ENCODE peak calls at places on chromosomes 7 and 10, in eight cellular contexts. One of them, this sample, is unnamed.
A peak's percentile ranks its signal among the peaks of the same experiment; 100 is the strongest.

GRCh38 chr7:138033241-138033640 is 31.4 kb upstream of the CREB3L2 start:
- DNase-seq in hepatocyte: no peak
- DNase-seq in IMR-90: no peak
- DNase-seq in endodermal cell: no peak
- DNase-seq in cardiac muscle cell: no peak
- DNase-seq in H9: no peak
- DNase-seq in osteocyte: no peak
- DNase-seq in fibroblast of the aortic adventitia: no peak
- DNase-seq in this sample: no peak

GRCh38 chr10:8213735-8214134 is 159.2 kb downstream of the GATA3 start:
- DNase-seq in hepatocyte: no peak
- DNase-seq in IMR-90: no peak
- DNase-seq in endodermal cell: no peak
- DNase-seq in cardiac muscle cell: no peak
- DNase-seq in H9: no peak
- DNase-seq in osteocyte: no peak
- DNase-seq in fibroblast of the aortic adventitia: no peak
- DNase-seq in this sample: no peak

GRCh38 chr7:105532709-105533460 is 884 bp downstream of the RINT1 start:
- DNase-seq in hepatocyte: no peak
- DNase-seq in IMR-90: no peak
- DNase-seq in endodermal cell: no peak
- DNase-seq in cardiac muscle cell: peak; percentile 2
- DNase-seq in H9: no peak
- DNase-seq in osteocyte: no peak
- DNase-seq in fibroblast of the aortic adventitia: no peak
- DNase-seq in this sample: no peak

GRCh38 chr7:101960985-101961708 is 143.7 kb downstream of the CUX1 start:
- DNase-seq in hepatocyte: no peak
- DNase-seq in IMR-90: no peak
- DNase-seq in endodermal cell: no peak
- DNase-seq in cardiac muscle cell: no peak
- DNase-seq in H9: no peak
- DNase-seq in osteocyte: no peak
- DNase-seq in fibroblast of the aortic adventitia: no peak
- DNase-seq in this sample: no peak

GRCh38 chr10:4234661-4235060 is 449.7 kb upstream of the KLF6 start:
- DNase-seq in hepatocyte: no peak
- DNase-seq in IMR-90: peak; percentile 21
- DNase-seq in endodermal cell: no peak
- DNase-seq in cardiac muscle cell: peak; percentile 68
- DNase-seq in H9: no peak
- DNase-seq in osteocyte: no peak
- DNase-seq in fibroblast of the aortic adventitia: no peak
- DNase-seq in this sample: peak; percentile 18

GRCh38 chr10:103663802-103664201 is 170.3 kb downstream of the NEURL1 start:
- DNase-seq in hepatocyte: no peak
- DNase-seq in IMR-90: no peak
- DNase-seq in endodermal cell: no peak
- DNase-seq in cardiac muscle cell: no peak
- DNase-seq in H9: no peak
- DNase-seq in osteocyte: peak; percentile 87
- DNase-seq in fibroblast of the aortic adventitia: no peak
- DNase-seq in this sample: no peak

GRCh38 chr10:3190817-3191216 is 18.2 kb upstream of the PITRM1 start:
- DNase-seq in hepatocyte: no peak
- DNase-seq in IMR-90: no peak
- DNase-seq in endodermal cell: peak; percentile 40
- DNase-seq in cardiac muscle cell: no peak
- DNase-seq in H9: no peak
- DNase-seq in osteocyte: no peak
- DNase-seq in fibroblast of the aortic adventitia: no peak
- DNase-seq in this sample: no peak

GRCh38 chr7:114273218-114273617 is 141.4 kb upstream of the FOXP2 start:
- DNase-seq in hepatocyte: no peak
- DNase-seq in IMR-90: no peak
- DNase-seq in endodermal cell: no peak
- DNase-seq in cardiac muscle cell: no peak
- DNase-seq in H9: no peak
- DNase-seq in osteocyte: no peak
- DNase-seq in fibroblast of the aortic adventitia: no peak
- DNase-seq in this sample: no peak

GRCh38 chr7:24912874-24913514 is 67.0 kb downstream of the OSBPL3 start:
- DNase-seq in hepatocyte: no peak
- DNase-seq in IMR-90: no peak
- DNase-seq in endodermal cell: no peak
- DNase-seq in cardiac muscle cell: no peak
- DNase-seq in H9: no peak
- DNase-seq in osteocyte: no peak
- DNase-seq in fibroblast of the aortic adventitia: no peak
- DNase-seq in this sample: no peak

GRCh38 chr7:24912424-24912823 is 67.6 kb downstream of the OSBPL3 start:
- DNase-seq in hepatocyte: no peak
- DNase-seq in IMR-90: no peak
- DNase-seq in endodermal cell: no peak
- DNase-seq in cardiac muscle cell: no peak
- DNase-seq in H9: no peak
- DNase-seq in osteocyte: no peak
- DNase-seq in fibroblast of the aortic adventitia: no peak
- DNase-seq in this sample: no peak

GRCh38 chr7:24908757-24909156 is 71.2 kb downstream of the OSBPL3 start:
- DNase-seq in hepatocyte: no peak
- DNase-seq in IMR-90: no peak
- DNase-seq in endodermal cell: no peak
- DNase-seq in cardiac muscle cell: no peak
- DNase-seq in H9: no peak
- DNase-seq in osteocyte: no peak
- DNase-seq in fibroblast of the aortic adventitia: no peak
- DNase-seq in this sample: no peak

GRCh38 chr7:24911213-24911603 is 68.8 kb downstream of the OSBPL3 start:
- DNase-seq in hepatocyte: no peak
- DNase-seq in IMR-90: no peak
- DNase-seq in endodermal cell: no peak
- DNase-seq in cardiac muscle cell: peak; percentile 53
- DNase-seq in H9: no peak
- DNase-seq in osteocyte: no peak
- DNase-seq in fibroblast of the aortic adventitia: peak; percentile 70
- DNase-seq in this sample: no peak

GRCh38 chr7:24910551-24911212 is 69.3 kb downstream of the OSBPL3 start:
- DNase-seq in hepatocyte: no peak
- DNase-seq in IMR-90: no peak
- DNase-seq in endodermal cell: peak; percentile 50
- DNase-seq in cardiac muscle cell: no peak
- DNase-seq in H9: no peak
- DNase-seq in osteocyte: no peak
- DNase-seq in fibroblast of the aortic adventitia: no peak
- DNase-seq in this sample: no peak
- TF ChIP-seq CTCF in hepatocyte: no peak
- TF ChIP-seq CTCF in IMR-90: no peak
- TF ChIP-seq CTCF in endodermal cell: no peak
- TF ChIP-seq CTCF in cardiac muscle cell: no peak
- TF ChIP-seq CTCF in H9: no peak
- TF ChIP-seq CTCF in osteocyte: no peak
- TF ChIP-seq CTCF in fibroblast of the aortic adventitia: no peak
- TF ChIP-seq CTCF in this sample: no peak

GRCh38 chr7:5705318-5705717 is 76.1 kb downstream of the RNF216 start:
- DNase-seq in hepatocyte: no peak
- DNase-seq in IMR-90: no peak
- DNase-seq in endodermal cell: no peak
- DNase-seq in cardiac muscle cell: no peak
- DNase-seq in H9: no peak
- DNase-seq in osteocyte: no peak
- DNase-seq in fibroblast of the aortic adventitia: no peak
- DNase-seq in this sample: no peak

GRCh38 chr7:5704534-5704922 is 76.9 kb downstream of the RNF216 start:
- DNase-seq in hepatocyte: peak; percentile 83
- DNase-seq in IMR-90: peak; percentile 84
- DNase-seq in endodermal cell: peak; percentile 92
- DNase-seq in cardiac muscle cell: peak; percentile 91
- DNase-seq in H9: peak; percentile 66
- DNase-seq in osteocyte: peak; percentile 88
- DNase-seq in fibroblast of the aortic adventitia: peak; percentile 91
- DNase-seq in this sample: peak; percentile 77

GRCh38 chr7:5703572-5704533 is 77.6 kb downstream of the RNF216 start:
- DNase-seq in hepatocyte: no peak
- DNase-seq in IMR-90: no peak
- DNase-seq in endodermal cell: no peak
- DNase-seq in cardiac muscle cell: no peak
- DNase-seq in H9: no peak
- DNase-seq in osteocyte: no peak
- DNase-seq in fibroblast of the aortic adventitia: no peak
- DNase-seq in this sample: no peak

GRCh38 chr7:5701085-5701914 is 80.2 kb downstream of the RNF216 start:
- DNase-seq in hepatocyte: no peak
- DNase-seq in IMR-90: peak; percentile 66
- DNase-seq in endodermal cell: no peak
- DNase-seq in cardiac muscle cell: no peak
- DNase-seq in H9: no peak
- DNase-seq in osteocyte: no peak
- DNase-seq in fibroblast of the aortic adventitia: no peak
- DNase-seq in this sample: no peak

DNA sequence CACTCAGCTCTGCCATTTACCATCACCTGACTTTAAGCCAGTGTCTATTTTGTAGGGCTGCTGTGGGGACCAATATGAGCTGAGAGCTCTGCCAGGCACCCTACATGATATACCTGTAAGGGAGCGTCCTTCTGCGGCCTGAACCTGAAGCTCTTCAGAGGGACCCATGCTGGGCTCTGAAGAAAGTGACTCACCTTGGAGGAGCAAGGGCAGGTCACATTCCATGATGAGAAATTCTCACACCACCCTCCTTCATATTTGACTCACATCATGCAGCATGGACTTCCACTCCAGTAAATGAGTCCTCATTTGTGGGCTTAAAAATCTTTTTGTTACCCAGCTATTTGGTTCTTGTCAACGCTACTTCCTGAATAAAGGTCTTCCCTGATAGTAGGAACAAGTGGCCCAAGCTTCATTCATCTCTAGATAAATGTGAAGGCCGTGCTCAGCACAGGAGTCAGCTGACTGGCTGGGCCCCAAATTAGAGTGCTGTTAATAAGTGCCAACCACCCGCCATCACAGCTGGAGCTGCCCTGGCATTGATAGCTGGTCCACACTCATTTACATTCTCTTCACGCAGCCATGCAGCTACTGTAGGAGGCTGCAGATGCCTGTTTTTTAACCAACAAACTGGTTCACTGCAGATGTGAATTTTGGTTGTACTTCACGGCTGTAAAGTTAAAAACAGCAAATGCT is 78.4 kb downstream of the RNF216 start:
- DNase-seq in hepatocyte: no peak
- DNase-seq in IMR-90: peak; percentile 60
- DNase-seq in endodermal cell: no peak
- DNase-seq in cardiac muscle cell: no peak
- DNase-seq in H9: no peak
- DNase-seq in osteocyte: no peak
- DNase-seq in fibroblast of the aortic adventitia: no peak
- DNase-seq in this sample: no peak
- TF ChIP-seq CTCF in hepatocyte: no peak
- TF ChIP-seq CTCF in IMR-90: no peak
- TF ChIP-seq CTCF in endodermal cell: no peak
- TF ChIP-seq CTCF in cardiac muscle cell: no peak
- TF ChIP-seq CTCF in H9: no peak
- TF ChIP-seq CTCF in osteocyte: no peak
- TF ChIP-seq CTCF in fibroblast of the aortic adventitia: no peak
- TF ChIP-seq CTCF in this sample: no peak

DNA sequence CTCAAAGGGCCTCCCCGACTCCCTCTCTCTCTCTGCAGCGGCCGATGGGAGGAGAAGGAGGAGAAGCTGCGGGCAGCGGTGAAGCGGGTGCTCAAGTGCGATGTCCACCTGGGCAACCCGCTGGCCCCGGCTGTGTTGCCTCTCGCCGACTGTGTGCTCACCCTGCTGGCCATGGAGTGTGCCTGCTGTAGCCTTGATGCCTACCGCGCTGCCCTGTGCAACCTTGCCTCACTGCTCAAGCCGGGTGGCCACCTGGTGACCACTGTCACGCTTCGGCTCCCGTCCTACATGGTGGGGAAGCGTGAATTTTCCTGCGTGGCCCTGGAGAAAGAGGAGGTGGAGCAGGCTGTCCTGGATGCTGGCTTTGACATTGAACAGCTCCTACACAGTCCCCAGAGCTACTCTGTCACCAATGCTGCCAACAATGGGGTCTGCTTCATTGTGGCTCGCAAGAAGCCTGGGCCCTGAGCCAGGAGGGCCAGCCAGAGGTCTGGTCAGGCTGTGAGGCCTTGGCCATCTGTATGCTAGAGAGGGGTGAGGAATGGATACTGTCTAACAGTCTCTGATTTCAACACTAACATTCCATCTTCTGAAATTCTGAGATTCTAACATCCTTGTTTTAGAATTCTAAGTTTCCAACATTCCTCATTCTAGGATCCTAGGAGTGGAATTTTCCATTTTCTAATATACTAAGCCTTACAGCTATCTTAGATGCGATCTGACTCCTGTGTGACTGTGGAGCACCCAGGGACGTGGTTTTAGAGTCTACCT is 3.6 kb downstream of the INMT start:
- DNase-seq in hepatocyte: no peak
- DNase-seq in IMR-90: peak; percentile 25
- DNase-seq in endodermal cell: peak; percentile 35
- DNase-seq in cardiac muscle cell: peak; percentile 85
- DNase-seq in H9: no peak
- DNase-seq in osteocyte: no peak
- DNase-seq in fibroblast of the aortic adventitia: peak; percentile 77
- DNase-seq in this sample: no peak
- TF ChIP-seq CTCF in hepatocyte: no peak
- TF ChIP-seq CTCF in IMR-90: no peak
- TF ChIP-seq CTCF in endodermal cell: peak; percentile 42
- TF ChIP-seq CTCF in cardiac muscle cell: peak; percentile 4
- TF ChIP-seq CTCF in H9: no peak
- TF ChIP-seq CTCF in osteocyte: no peak
- TF ChIP-seq CTCF in fibroblast of the aortic adventitia: no peak
- TF ChIP-seq CTCF in this sample: no peak

DNA sequence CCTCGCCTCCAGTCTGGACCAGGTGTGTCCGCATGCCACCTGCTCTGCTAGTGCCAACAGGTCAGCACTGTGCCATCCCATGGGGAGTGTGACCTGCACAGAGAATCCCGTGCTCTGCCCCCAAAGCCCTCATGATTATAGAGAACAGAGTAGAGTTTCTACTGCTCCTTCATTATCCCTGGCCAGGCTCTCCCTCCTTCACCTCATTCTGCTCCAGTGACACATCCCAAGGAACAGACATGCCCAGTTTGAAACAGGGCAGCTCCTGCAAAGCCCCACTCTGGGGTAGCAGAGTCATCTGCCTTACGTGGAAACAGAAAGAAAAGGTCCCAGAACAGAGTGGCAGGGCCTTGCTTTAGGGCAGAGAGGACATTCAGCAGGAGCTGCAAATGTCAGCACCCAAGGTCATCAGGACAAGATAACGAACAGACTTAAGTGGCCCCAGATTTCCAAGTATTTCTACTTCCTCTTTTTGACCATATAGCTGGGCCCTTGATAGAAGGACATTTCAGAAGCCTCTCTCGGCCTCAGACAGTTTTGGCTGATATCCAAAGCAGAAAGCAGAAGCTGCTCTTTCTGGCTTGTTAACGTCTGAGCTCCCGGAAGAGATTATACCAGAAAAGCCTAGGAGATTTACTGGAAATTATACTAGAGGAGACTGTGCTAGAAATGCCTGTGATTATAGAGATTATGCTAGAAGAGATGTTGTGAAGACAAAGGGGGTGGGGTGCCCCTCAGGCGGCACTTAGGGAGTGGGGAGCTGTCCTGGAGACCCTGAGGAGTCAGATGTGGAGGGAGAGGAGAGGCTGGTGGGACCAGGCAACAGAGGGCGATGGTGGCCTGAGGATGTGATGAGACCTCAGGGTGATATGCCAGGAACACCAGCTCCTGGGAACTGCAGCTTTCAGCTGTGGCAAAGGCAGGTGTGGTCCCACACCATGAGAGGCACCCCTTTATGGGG is 12.6 kb downstream of the TMEM176B start:
- DNase-seq in hepatocyte: peak; percentile 49
- DNase-seq in IMR-90: no peak
- DNase-seq in endodermal cell: no peak
- DNase-seq in cardiac muscle cell: peak; percentile 21
- DNase-seq in H9: no peak
- DNase-seq in osteocyte: no peak
- DNase-seq in fibroblast of the aortic adventitia: no peak
- DNase-seq in this sample: no peak
- TF ChIP-seq CTCF in hepatocyte: no peak
- TF ChIP-seq CTCF in IMR-90: no peak
- TF ChIP-seq CTCF in endodermal cell: peak; percentile 26
- TF ChIP-seq CTCF in cardiac muscle cell: no peak
- TF ChIP-seq CTCF in H9: peak; percentile 29
- TF ChIP-seq CTCF in osteocyte: no peak
- TF ChIP-seq CTCF in fibroblast of the aortic adventitia: no peak
- TF ChIP-seq CTCF in this sample: no peak

This sample was measured in CD4-positive, alpha-beta T cell.